ENCODE peak calls at places on chromosomes 3 and 15, in eight cellular contexts. M is mucosa of descending colon, N is AG10803, H is psoas muscle, E is HFF-Myc, P is Caco-2, A is left ventricle myocardium inferior, F is kidney epithelial cell. V is an unnamed sample.

GRCh38 chr3:158347966-158348365 is 223.0 kb upstream of the MLF1 start:
- DNase-seq in M (no peak), H (no peak), A (no peak), P (no peak), N (peak; percentile 33), E (no peak), F (no peak), V (peak; percentile 42)

GRCh38 chr15:101107101-101107500 is 144.7 kb downstream of the CHSY1 start:
- DNase-seq in P (no peak), A (no peak), E (no peak), N (no peak), M (no peak), F (no peak), H (no peak), V (no peak)

GRCh38 chr15:98506711-98507110 is 141.6 kb upstream of the IGF1R start:
- DNase-seq in M (no peak), N (no peak), F (no peak), A (no peak), E (no peak), P (no peak), H (no peak), V (no peak)

GRCh38 chr3:54531741-54532140 is 396.1 kb downstream of the LRTM1 start:
- DNase-seq in E (no peak), P (no peak), A (no peak), H (no peak), F (no peak), N (no peak), M (no peak), V (no peak)

GRCh38 chr15:66893294-66893693 is 172.1 kb upstream of the SMAD3 start:
- DNase-seq in A (no peak), N (no peak), H (no peak), M (no peak), E (no peak), P (no peak), F (no peak), V (no peak)

GRCh38 chr3:184525337-184526157 is 36.0 kb upstream of the EPHB3 start:
- DNase-seq in E (no peak), P (no peak), H (no peak), F (no peak), N (no peak), A (no peak), M (no peak), V (no peak)

GRCh38 chr3:157204431-157204830 is 44.5 kb upstream of the CCNL1 start:
- DNase-seq in M (no peak), E (no peak), P (no peak), N (peak; percentile 74), F (no peak), H (no peak), A (no peak), V (peak; percentile 86)

GRCh38 chr15:64209680-64210334 is 47.0 kb upstream of the PPIB start:
- DNase-seq in A (no peak), H (no peak), N (peak; percentile 39), F (no peak), M (peak; percentile 17), P (no peak), E (peak; percentile 37), V (peak; percentile 69)

GRCh38 chr3:142647856-142648255 is 51.7 kb downstream of the PLS1 start:
- DNase-seq in F (peak; percentile 80), E (no peak), P (no peak), H (no peak), A (no peak), N (no peak), M (peak; percentile 75), V (peak; percentile 34)

GRCh38 chr3:169865176-169865800 is 4.4 kb downstream of the LRRC31 start:
- DNase-seq in N (no peak), A (no peak), E (no peak), M (peak; percentile 41), F (no peak), P (no peak), H (no peak), V (no peak)

GRCh38 chr15:39719109-39719508 is 63.5 kb downstream of the FSIP1 start:
- DNase-seq in E (no peak), F (no peak), M (no peak), A (no peak), H (no peak), P (no peak), N (no peak), V (no peak)

GRCh38 chr3:87036671-87037070 is 45.7 kb upstream of the VGLL3 start:
- DNase-seq in P (no peak), N (no peak), A (no peak), F (no peak), M (no peak), H (no peak), E (no peak), V (no peak)

GRCh38 chr3:124177070-124177469 is 185.1 kb upstream of the ROPN1 start:
- DNase-seq in H (no peak), A (no peak), N (no peak), P (no peak), F (no peak), E (no peak), M (no peak), V (no peak)

GRCh38 chr3:21188459-21188858 is 562.6 kb downstream of the ZNF385D start:
- DNase-seq in A (no peak), P (no peak), H (no peak), M (no peak), N (no peak), F (no peak), E (no peak), V (no peak)

GRCh38 chr3:109806929-109807328 is 469.6 kb upstream of the DPPA4 start:
- DNase-seq in A (no peak), P (no peak), F (no peak), H (no peak), E (peak; percentile 37), M (peak; percentile 5), N (no peak), V (peak; percentile 84)

GRCh38 chr15:39699531-39700110 is 83.0 kb downstream of the FSIP1 start:
- DNase-seq in E (no peak), A (no peak), P (no peak), H (no peak), F (no peak), N (peak; percentile 66), M (no peak), V (no peak)

DNA sequence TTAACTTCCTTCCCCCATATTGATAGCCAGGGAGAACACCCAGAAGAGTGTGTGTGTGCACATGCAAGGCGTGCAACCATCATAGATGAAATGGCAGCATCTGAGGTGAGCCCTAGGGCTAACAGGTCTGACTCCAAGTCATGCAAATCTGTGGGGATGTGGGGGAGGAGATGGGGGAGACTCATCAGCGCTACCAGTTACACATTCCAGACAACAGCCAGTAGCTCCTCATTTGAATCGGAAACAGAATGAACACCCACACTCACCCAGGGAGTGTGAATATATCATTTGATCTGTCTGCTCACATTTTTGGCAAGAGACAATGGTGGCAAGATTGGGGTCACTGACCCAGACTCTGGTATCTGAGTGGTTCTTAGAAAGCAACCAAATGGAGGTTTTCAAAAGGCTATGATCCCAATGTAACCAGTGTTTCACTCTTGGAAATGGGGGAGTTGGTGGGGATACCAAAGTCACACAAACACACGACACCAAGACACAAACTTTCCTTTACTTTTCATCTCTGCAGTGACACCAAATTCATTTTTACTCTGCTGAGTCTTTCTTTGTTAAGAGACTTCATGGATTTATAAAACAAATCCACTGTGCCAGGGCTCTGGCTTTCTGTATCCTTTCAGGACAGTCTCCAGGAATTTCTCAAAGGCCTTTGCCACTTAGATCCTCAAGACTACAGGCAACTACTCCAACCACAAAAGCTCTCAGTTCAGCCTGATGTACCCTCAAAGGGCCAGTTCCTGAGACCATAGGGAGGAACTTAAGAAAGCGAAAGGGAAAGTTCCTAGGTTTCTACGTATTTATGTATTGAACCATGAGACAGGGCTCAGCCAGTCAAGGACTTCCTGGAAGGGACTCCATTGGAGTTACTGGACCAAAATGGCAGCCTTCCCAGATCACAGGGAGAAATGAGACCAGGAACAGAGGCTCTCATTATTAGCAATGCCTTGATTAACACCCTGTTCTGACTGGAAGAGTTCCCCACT is 2.2 kb downstream of the CDCP1 start:
- DNase-seq in N (no peak), A (no peak), E (no peak), M (no peak), H (no peak), P (no peak), F (no peak), V (no peak)
- H3K4me3 ChIP-seq in N (no peak overlapping the region), A (no peak overlapping the region), E (no peak overlapping the region), M (no peak overlapping the region), H (no peak overlapping the region), P (no peak overlapping the region), F (no peak overlapping the region), V (no peak overlapping the region)

GRCh38 chr3:38524141-38524739 is 28.1 kb downstream of the EXOG start:
- DNase-seq in A (no peak), F (no peak), P (no peak), M (no peak), N (no peak), E (no peak), H (no peak), V (no peak)

GRCh38 chr3:38526792-38527191 is 30.7 kb downstream of the EXOG start:
- DNase-seq in N (no peak), H (no peak), P (no peak), A (no peak), E (no peak), F (no peak), M (no peak), V (no peak)

GRCh38 chr3:38533285-38533994 is 37.3 kb downstream of the EXOG start:
- DNase-seq in F (no peak), M (no peak), P (no peak), E (no peak), A (peak; percentile 83), H (no peak), N (no peak), V (peak; percentile 51)

GRCh38 chr3:38532529-38532928 is 36.4 kb downstream of the EXOG start:
- DNase-seq in M (no peak), E (no peak), N (no peak), F (no peak), P (no peak), H (no peak), A (no peak), V (no peak)

GRCh38 chr3:38528457-38528856 is 32.3 kb downstream of the EXOG start:
- DNase-seq in P (no peak), A (no peak), E (no peak), N (no peak), F (no peak), H (no peak), M (no peak), V (no peak)
- TF ChIP-seq CTCF in P (peak; percentile 18), A (peak; percentile 21), E (peak; percentile 17), N (no peak), F (peak; percentile 7), H (peak; percentile 8), M (no peak), V (no peak)

GRCh38 chr3:138118863-138119766 is 3.7 kb upstream of the DZIP1L start:
- DNase-seq in P (peak; percentile 77), N (peak; percentile 66), F (peak; percentile 39), H (peak; percentile 68), A (peak; percentile 66), E (peak; percentile 45), M (peak; percentile 84), V (peak; percentile 80)
- H3K4me3 ChIP-seq in P (no peak overlapping the region), N (no peak overlapping the region), F (no peak overlapping the region), H (no peak overlapping the region), A (no peak overlapping the region), E (no peak overlapping the region), M (no peak overlapping the region), V (no peak overlapping the region)

GRCh38 chr3:161925749-161926360 is 429.2 kb downstream of the OTOL1 start:
- DNase-seq in N (no peak), M (no peak), A (no peak), H (no peak), E (no peak), P (no peak), F (no peak), V (no peak)
- TF ChIP-seq CTCF in N (peak; percentile 39), M (no peak), A (peak; percentile 31), H (no peak), E (no peak), P (no peak), F (no peak), V (no peak)